ENCODE peak calls at places on chromosomes 11 and 22, in ten cellular contexts. Q, N, A, C, B, I, J, Z, R and G are unnamed samples.

GRCh38 chr22:50620861-50621490 is 7.0 kb downstream of the ARSA start:
- DNase-seq in Q (no peak), N (no peak), A (no peak), C (no peak), B (peak), I (no peak), J (peak), Z (no peak), R (peak), G (no peak)

GRCh38 chr11:123330071-123330470 is 100.0 kb upstream of the GRAMD1B start:
- DNase-seq in Q (no peak), N (no peak), A (no peak), C (no peak), B (no peak), I (no peak), J (no peak), Z (no peak), R (no peak), G (no peak)

GRCh38 chr11:34427171-34427805 is 11.4 kb upstream of the CAT start:
- DNase-seq in Q (no peak), N (no peak), A (peak), C (no peak), B (no peak), I (no peak), J (no peak), Z (peak), R (no peak), G (no peak)

GRCh38 chr11:721913-722811 is 16.1 kb downstream of the EPS8L2 start:
- DNase-seq in Q (peak), N (peak), A (no peak), C (no peak), B (peak), I (no peak), J (peak), Z (no peak), R (peak), G (no peak)

GRCh38 chr22:30481711-30482110 is 9.9 kb upstream of the SEC14L3 start:
- DNase-seq in Q (no peak), N (no peak), A (no peak), C (no peak), B (no peak), I (no peak), J (no peak), Z (no peak), R (no peak), G (peak)

GRCh38 chr11:133947298-133947905 is 9.4 kb downstream of the IGSF9B start:
- DNase-seq in Q (peak), N (peak), A (no peak), C (no peak), B (peak), I (no peak), J (peak), Z (no peak), R (peak), G (no peak)

GRCh38 chr22:30380011-30380410 is 7.2 kb downstream of the RNF215 start:
- DNase-seq in Q (no peak), N (no peak), A (no peak), C (no peak), B (peak), I (no peak), J (no peak), Z (no peak), R (no peak), G (no peak)

GRCh38 chr11:96263361-96263763 is 79.6 kb downstream of the MAML2 start:
- DNase-seq in Q (no peak), N (no peak), A (no peak), C (no peak), B (no peak), I (no peak), J (no peak), Z (no peak), R (no peak), G (no peak)

GRCh38 chr11:67022341-67022933 is 497 bp upstream of the SYT12 start:
- DNase-seq in Q (no peak), N (peak), A (peak), C (no peak), B (no peak), I (peak), J (no peak), Z (peak), R (no peak), G (no peak)

GRCh38 chr11:47248664-47249377 is at the start of gene ACP2:
- DNase-seq in Q (peak), N (peak), A (peak), C (peak), B (peak), I (peak), J (peak), Z (peak), R (peak), G (peak)

GRCh38 chr11:72100462-72100861 is 2.6 kb downstream of the LAMTOR1 start:
- DNase-seq in Q (no peak), N (no peak), A (no peak), C (no peak), B (no peak), I (no peak), J (no peak), Z (no peak), R (no peak), G (no peak)

GRCh38 chr11:70343631-70344030 is 54.7 kb upstream of the CTTN start:
- DNase-seq in Q (no peak), N (no peak), A (no peak), C (no peak), B (no peak), I (no peak), J (no peak), Z (no peak), R (no peak), G (no peak)

GRCh38 chr11:110509485-110509884 is 79.7 kb downstream of the FDX1 start:
- DNase-seq in Q (no peak), N (no peak), A (no peak), C (no peak), B (no peak), I (no peak), J (no peak), Z (no peak), R (no peak), G (no peak)

GRCh38 chr11:124108158-124108557 is 7.1 kb upstream of the VWA5A start:
- DNase-seq in Q (peak), N (no peak), A (no peak), C (no peak), B (no peak), I (no peak), J (no peak), Z (peak), R (no peak), G (no peak)

GRCh38 chr22:30196141-30196866 is 50.3 kb downstream of the LIF start:
- DNase-seq in Q (peak), N (peak), A (peak), C (no peak), B (no peak), I (peak), J (no peak), Z (peak), R (peak), G (no peak)

GRCh38 chr22:47247609-47248240 is 485.3 kb downstream of the TBC1D22A start:
- DNase-seq in Q (peak), N (no peak), A (no peak), C (no peak), B (no peak), I (no peak), J (no peak), Z (no peak), R (no peak), G (no peak)
- H3K27ac ChIP-seq in Q (no peak), N (no peak), A (no peak), C (no peak), B (no peak), I (no peak), J (no peak), Z (no peak), R (no peak), G (no peak)

GRCh38 chr11:61959678-61960077 is 7.8 kb downstream of the FTH1 start:
- DNase-seq in Q (no peak), N (no peak), A (no peak), C (no peak), B (no peak), I (peak), J (no peak), Z (no peak), R (no peak), G (no peak)
- H3K27ac ChIP-seq in Q (no peak), N (no peak), A (no peak), C (no peak), B (no peak), I (no peak), J (no peak), Z (no peak), R (no peak), G (no peak)

GRCh38 chr11:12853652-12854296 is 155.3 kb upstream of the RASSF10 start:
- DNase-seq in Q (no peak), N (no peak), A (no peak), C (no peak), B (no peak), I (no peak), J (no peak), Z (no peak), R (no peak), G (no peak)
- H3K27ac ChIP-seq in Q (no peak), N (peak), A (no peak), C (no peak), B (peak), I (no peak), J (no peak), Z (no peak), R (no peak), G (no peak)

DNA sequence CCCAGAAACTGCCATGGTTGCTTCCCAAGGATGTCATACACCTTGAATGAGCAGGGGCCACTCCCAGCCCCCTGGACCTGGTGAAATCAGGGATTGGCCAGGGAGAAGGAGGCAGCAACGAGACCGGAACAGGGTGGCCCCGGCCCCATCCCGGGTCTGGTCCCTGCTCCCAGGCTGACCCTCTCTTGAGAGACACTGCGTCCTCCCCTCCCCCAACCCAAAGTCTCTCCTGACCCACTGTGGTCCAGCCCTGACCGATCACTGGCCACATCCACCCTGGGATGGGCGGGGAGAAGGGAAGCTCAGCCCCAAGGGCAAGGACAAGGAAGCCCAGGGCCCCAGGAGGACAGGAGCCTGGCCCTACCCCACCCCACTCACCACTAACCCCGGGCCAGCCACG is 12.4 kb downstream of the CYTH4 start:
- DNase-seq in Q (no peak), N (no peak), A (no peak), C (no peak), B (no peak), I (no peak), J (no peak), Z (no peak), R (no peak), G (no peak)
- H3K27ac ChIP-seq in Q (no peak), N (no peak), A (no peak), C (no peak), B (no peak), I (no peak), J (no peak), Z (no peak), R (peak), G (no peak)

GRCh38 chr22:39949964-39950737 is 10.0 kb upstream of the TMA7B start:
- DNase-seq in Q (no peak), N (no peak), A (no peak), C (no peak), B (no peak), I (no peak), J (no peak), Z (no peak), R (no peak), G (no peak)
- H3K27ac ChIP-seq in Q (no peak), N (no peak), A (no peak), C (no peak), B (no peak), I (no peak), J (no peak), Z (no peak), R (peak), G (no peak)

GRCh38 chr22:45083659-45084305 is 74.0 kb upstream of the PHF21B start:
- DNase-seq in Q (peak), N (no peak), A (no peak), C (no peak), B (no peak), I (no peak), J (no peak), Z (peak), R (no peak), G (peak)
- H3K27ac ChIP-seq in Q (no peak), N (no peak), A (no peak), C (no peak), B (no peak), I (no peak), J (no peak), Z (peak), R (no peak), G (peak)

GRCh38 chr11:76164861-76165751 is 41.2 kb downstream of the WNT11 start:
- DNase-seq in Q (no peak), N (no peak), A (no peak), C (no peak), B (peak), I (no peak), J (no peak), Z (no peak), R (no peak), G (no peak)
- H3K27ac ChIP-seq in Q (no peak), N (no peak), A (no peak), C (no peak), B (no peak), I (no peak), J (no peak), Z (no peak), R (no peak), G (no peak)

GRCh38 chr11:64848779-64849599 is 4.5 kb upstream of the CDC42BPG start:
- DNase-seq in Q (peak), N (no peak), A (no peak), C (no peak), B (peak), I (no peak), J (peak), Z (no peak), R (no peak), G (no peak)
- H3K27ac ChIP-seq in Q (peak), N (no peak), A (no peak), C (no peak), B (no peak), I (peak), J (no peak), Z (no peak), R (peak), G (no peak)

GRCh38 chr11:101996106-101996505 is 51.1 kb upstream of the CFAP300 start:
- DNase-seq in Q (no peak), N (no peak), A (no peak), C (no peak), B (no peak), I (no peak), J (no peak), Z (no peak), R (no peak), G (no peak)

GRCh38 chr11:101987370-101987769 is 59.9 kb upstream of the CFAP300 start:
- DNase-seq in Q (no peak), N (no peak), A (no peak), C (no peak), B (no peak), I (no peak), J (no peak), Z (no peak), R (no peak), G (no peak)

GRCh38 chr11:101993172-101993571 is 54.1 kb upstream of the CFAP300 start:
- DNase-seq in Q (no peak), N (no peak), A (no peak), C (no peak), B (no peak), I (no peak), J (no peak), Z (no peak), R (no peak), G (no peak)
- H3K27ac ChIP-seq in Q (no peak), N (no peak), A (no peak), C (no peak), B (no peak), I (no peak), J (no peak), Z (no peak), R (no peak), G (no peak)

GRCh38 chr22:43017525-43018290 is 2.8 kb upstream of the PACSIN2 start:
- DNase-seq in Q (no peak), N (no peak), A (no peak), C (no peak), B (no peak), I (no peak), J (no peak), Z (no peak), R (no peak), G (no peak)

GRCh38 chr22:43013355-43014061 is 1.4 kb downstream of the PACSIN2 start:
- DNase-seq in Q (no peak), N (no peak), A (no peak), C (no peak), B (no peak), I (no peak), J (no peak), Z (no peak), R (no peak), G (no peak)

GRCh38 chr22:43014062-43014875 is 680 bp downstream of the PACSIN2 start:
- DNase-seq in Q (peak), N (peak), A (no peak), C (no peak), B (peak), I (no peak), J (peak), Z (peak), R (peak), G (no peak)

GRCh38 chr22:43014876-43015676 is at the start of gene PACSIN2:
- DNase-seq in Q (peak), N (peak), A (peak), C (peak), B (peak), I (peak), J (peak), Z (peak), R (peak), G (peak)

DNA sequence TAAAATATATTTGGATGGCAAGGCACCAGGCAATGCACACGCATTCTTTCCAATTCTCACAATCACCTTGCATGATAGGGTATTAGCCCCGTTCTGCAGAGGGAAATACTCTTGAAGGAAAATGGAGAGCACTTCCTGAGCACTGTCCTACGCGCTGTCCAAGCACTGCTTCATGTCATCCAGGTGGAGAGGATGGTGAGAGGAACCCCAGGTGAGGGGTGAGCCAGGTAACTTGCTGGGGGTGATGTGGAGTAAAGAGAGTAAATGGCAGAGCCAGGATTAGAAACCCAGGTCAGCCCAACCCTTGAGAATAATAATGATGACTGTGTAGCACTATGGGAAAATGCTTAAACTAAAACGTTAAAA is 711 bp upstream of the PACSIN2 start:
- DNase-seq in Q (no peak), N (no peak), A (no peak), C (no peak), B (no peak), I (no peak), J (no peak), Z (no peak), R (no peak), G (no peak)
- H3K27ac ChIP-seq in Q (no peak), N (no peak), A (no peak), C (no peak), B (peak), I (peak), J (peak), Z (no peak), R (peak), G (no peak)